ENCODE peak calls at places on chromosomes 7 and 10, in nine cellular contexts. One of them, this sample, is unnamed.

GRCh38 chr10:90855126-90855525 is 2.7 kb downstream of the HTR7 start:
- DNase-seq in ovary: no peak
- DNase-seq in lower lobe of right lung: no peak
- DNase-seq in B cell: no peak
- DNase-seq in body of pancreas: no peak
- DNase-seq in GM20000: no peak
- DNase-seq in WTC11: no peak
- DNase-seq in progenitor cell of endocrine pancreas: no peak
- DNase-seq in mucosa of descending colon: no peak
- DNase-seq in this sample: no peak

GRCh38 chr7:103687272-103687671 is 241.3 kb upstream of the SLC26A5 start:
- DNase-seq in mucosa of descending colon: no peak
- DNase-seq in ovary: no peak
- DNase-seq in WTC11: no peak
- DNase-seq in GM20000: no peak
- DNase-seq in body of pancreas: no peak
- DNase-seq in B cell: no peak
- DNase-seq in progenitor cell of endocrine pancreas: no peak
- DNase-seq in lower lobe of right lung: no peak
- DNase-seq in this sample: no peak

GRCh38 chr7:41199136-41199535 is 503.8 kb downstream of the INHBA start:
- DNase-seq in progenitor cell of endocrine pancreas: no peak
- DNase-seq in ovary: no peak
- DNase-seq in B cell: no peak
- DNase-seq in WTC11: no peak
- DNase-seq in mucosa of descending colon: no peak
- DNase-seq in GM20000: no peak
- DNase-seq in lower lobe of right lung: no peak
- DNase-seq in body of pancreas: no peak
- DNase-seq in this sample: no peak

GRCh38 chr10:132054564-132054963 is 11.2 kb upstream of the JAKMIP3 start:
- DNase-seq in body of pancreas: no peak
- DNase-seq in progenitor cell of endocrine pancreas: peak; percentile 56
- DNase-seq in mucosa of descending colon: no peak
- DNase-seq in lower lobe of right lung: no peak
- DNase-seq in B cell: no peak
- DNase-seq in WTC11: peak; percentile 64
- DNase-seq in ovary: no peak
- DNase-seq in GM20000: no peak
- DNase-seq in this sample: no peak

GRCh38 chr10:103678104-103678526 is 177.3 kb downstream of the SH3PXD2A start:
- DNase-seq in WTC11: no peak
- DNase-seq in body of pancreas: peak; percentile 42
- DNase-seq in lower lobe of right lung: peak; percentile 68
- DNase-seq in ovary: peak; percentile 91
- DNase-seq in B cell: peak; percentile 94
- DNase-seq in mucosa of descending colon: peak; percentile 83
- DNase-seq in GM20000: peak; percentile 93
- DNase-seq in progenitor cell of endocrine pancreas: no peak
- DNase-seq in this sample: peak; percentile 83

GRCh38 chr7:124779194-124779593 is 13.6 kb upstream of the GPR37 start:
- DNase-seq in progenitor cell of endocrine pancreas: no peak
- DNase-seq in B cell: no peak
- DNase-seq in ovary: no peak
- DNase-seq in lower lobe of right lung: no peak
- DNase-seq in body of pancreas: no peak
- DNase-seq in mucosa of descending colon: no peak
- DNase-seq in GM20000: no peak
- DNase-seq in WTC11: no peak
- DNase-seq in this sample: no peak

GRCh38 chr7:89334785-89335184 is 539.2 kb upstream of the TEX47 start:
- DNase-seq in B cell: no peak
- DNase-seq in lower lobe of right lung: no peak
- DNase-seq in mucosa of descending colon: no peak
- DNase-seq in progenitor cell of endocrine pancreas: no peak
- DNase-seq in body of pancreas: no peak
- DNase-seq in GM20000: peak; percentile 4
- DNase-seq in ovary: no peak
- DNase-seq in WTC11: no peak
- DNase-seq in this sample: no peak

GRCh38 chr10:31871266-31871887 is 57.3 kb downstream of the ARHGAP12 start:
- DNase-seq in WTC11: no peak
- DNase-seq in B cell: no peak
- DNase-seq in body of pancreas: no peak
- DNase-seq in progenitor cell of endocrine pancreas: no peak
- DNase-seq in lower lobe of right lung: no peak
- DNase-seq in GM20000: no peak
- DNase-seq in ovary: no peak
- DNase-seq in mucosa of descending colon: peak; percentile 32
- DNase-seq in this sample: no peak

GRCh38 chr7:99089914-99090629 is 53.8 kb downstream of the SMURF1 start:
- DNase-seq in mucosa of descending colon: no peak
- DNase-seq in GM20000: no peak
- DNase-seq in progenitor cell of endocrine pancreas: no peak
- DNase-seq in lower lobe of right lung: no peak
- DNase-seq in body of pancreas: peak; percentile 75
- DNase-seq in WTC11: no peak
- DNase-seq in ovary: no peak
- DNase-seq in B cell: no peak
- DNase-seq in this sample: no peak

GRCh38 chr7:12729112-12729511 is 41.7 kb downstream of the ARL4A start:
- DNase-seq in mucosa of descending colon: peak; percentile 63
- DNase-seq in body of pancreas: peak; percentile 54
- DNase-seq in lower lobe of right lung: peak; percentile 67
- DNase-seq in B cell: no peak
- DNase-seq in GM20000: no peak
- DNase-seq in progenitor cell of endocrine pancreas: no peak
- DNase-seq in ovary: peak; percentile 70
- DNase-seq in WTC11: peak; percentile 74
- DNase-seq in this sample: peak; percentile 55

GRCh38 chr10:43202657-43203490 is 64.0 kb downstream of the RASGEF1A start:
- DNase-seq in ovary: peak; percentile 32
- DNase-seq in lower lobe of right lung: peak; percentile 75
- DNase-seq in GM20000: peak; percentile 84
- DNase-seq in WTC11: peak; percentile 98
- DNase-seq in progenitor cell of endocrine pancreas: peak; percentile 26
- DNase-seq in body of pancreas: peak; percentile 44
- DNase-seq in mucosa of descending colon: peak; percentile 44
- DNase-seq in B cell: peak; percentile 80
- DNase-seq in this sample: peak; percentile 62

GRCh38 chr10:43200538-43201390 is 62.5 kb downstream of the CSGALNACT2 start:
- DNase-seq in body of pancreas: peak; percentile 7
- DNase-seq in mucosa of descending colon: no peak
- DNase-seq in GM20000: peak; percentile 20
- DNase-seq in lower lobe of right lung: peak; percentile 40
- DNase-seq in progenitor cell of endocrine pancreas: no peak
- DNase-seq in B cell: peak; percentile 27
- DNase-seq in ovary: no peak
- DNase-seq in WTC11: no peak
- DNase-seq in this sample: no peak

GRCh38 chr10:43203491-43204393 is 63.1 kb downstream of the RASGEF1A start:
- DNase-seq in GM20000: peak; percentile 52
- DNase-seq in body of pancreas: peak; percentile 55
- DNase-seq in B cell: peak; percentile 59
- DNase-seq in lower lobe of right lung: peak; percentile 65
- DNase-seq in ovary: peak; percentile 22
- DNase-seq in progenitor cell of endocrine pancreas: peak; percentile 29
- DNase-seq in WTC11: peak; percentile 85
- DNase-seq in mucosa of descending colon: peak; percentile 19
- DNase-seq in this sample: peak; percentile 54

GRCh38 chr10:43201545-43202131 is 63.4 kb downstream of the CSGALNACT2 start:
- DNase-seq in body of pancreas: peak; percentile 11
- DNase-seq in B cell: peak; percentile 40
- DNase-seq in WTC11: no peak
- DNase-seq in mucosa of descending colon: no peak
- DNase-seq in progenitor cell of endocrine pancreas: peak; percentile 3
- DNase-seq in GM20000: peak; percentile 17
- DNase-seq in lower lobe of right lung: peak; percentile 54
- DNase-seq in ovary: no peak
- DNase-seq in this sample: no peak

GRCh38 chr10:43202224-43202656 is 64.0 kb downstream of the CSGALNACT2 start:
- DNase-seq in WTC11: peak; percentile 75
- DNase-seq in GM20000: peak; percentile 83
- DNase-seq in ovary: peak; percentile 34
- DNase-seq in body of pancreas: peak; percentile 25
- DNase-seq in progenitor cell of endocrine pancreas: no peak
- DNase-seq in mucosa of descending colon: peak; percentile 35
- DNase-seq in lower lobe of right lung: peak; percentile 72
- DNase-seq in B cell: peak; percentile 77
- DNase-seq in this sample: peak; percentile 59
- TF ChIP-seq CTCF in WTC11: peak; percentile 48
- TF ChIP-seq CTCF in GM20000: peak; percentile 51
- TF ChIP-seq CTCF in ovary: peak; percentile 24
- TF ChIP-seq CTCF in body of pancreas: peak; percentile 49
- TF ChIP-seq CTCF in progenitor cell of endocrine pancreas: peak; percentile 67
- TF ChIP-seq CTCF in mucosa of descending colon: no peak
- TF ChIP-seq CTCF in lower lobe of right lung: peak; percentile 60
- TF ChIP-seq CTCF in B cell: peak; percentile 75
- TF ChIP-seq CTCF in this sample: peak; percentile 90

GRCh38 chr7:128795129-128795528 is 3.4 kb downstream of the CCDC136 start:
- DNase-seq in GM20000: no peak
- DNase-seq in B cell: no peak
- DNase-seq in body of pancreas: no peak
- DNase-seq in WTC11: no peak
- DNase-seq in progenitor cell of endocrine pancreas: no peak
- DNase-seq in ovary: no peak
- DNase-seq in lower lobe of right lung: no peak
- DNase-seq in mucosa of descending colon: no peak
- DNase-seq in this sample: no peak

GRCh38 chr7:128793184-128793552 is 1.4 kb downstream of the CCDC136 start:
- DNase-seq in lower lobe of right lung: no peak
- DNase-seq in GM20000: no peak
- DNase-seq in progenitor cell of endocrine pancreas: no peak
- DNase-seq in B cell: no peak
- DNase-seq in mucosa of descending colon: no peak
- DNase-seq in ovary: no peak
- DNase-seq in body of pancreas: no peak
- DNase-seq in WTC11: no peak
- DNase-seq in this sample: no peak

GRCh38 chr7:128794436-128794835 is 2.7 kb downstream of the CCDC136 start:
- DNase-seq in mucosa of descending colon: no peak
- DNase-seq in body of pancreas: no peak
- DNase-seq in GM20000: no peak
- DNase-seq in ovary: no peak
- DNase-seq in B cell: no peak
- DNase-seq in progenitor cell of endocrine pancreas: no peak
- DNase-seq in WTC11: no peak
- DNase-seq in lower lobe of right lung: no peak
- DNase-seq in this sample: no peak

GRCh38 chr7:128792471-128793183 is 859 bp downstream of the CCDC136 start:
- DNase-seq in WTC11: no peak
- DNase-seq in B cell: no peak
- DNase-seq in lower lobe of right lung: no peak
- DNase-seq in ovary: no peak
- DNase-seq in GM20000: no peak
- DNase-seq in mucosa of descending colon: no peak
- DNase-seq in progenitor cell of endocrine pancreas: no peak
- DNase-seq in body of pancreas: no peak
- DNase-seq in this sample: no peak

DNA sequence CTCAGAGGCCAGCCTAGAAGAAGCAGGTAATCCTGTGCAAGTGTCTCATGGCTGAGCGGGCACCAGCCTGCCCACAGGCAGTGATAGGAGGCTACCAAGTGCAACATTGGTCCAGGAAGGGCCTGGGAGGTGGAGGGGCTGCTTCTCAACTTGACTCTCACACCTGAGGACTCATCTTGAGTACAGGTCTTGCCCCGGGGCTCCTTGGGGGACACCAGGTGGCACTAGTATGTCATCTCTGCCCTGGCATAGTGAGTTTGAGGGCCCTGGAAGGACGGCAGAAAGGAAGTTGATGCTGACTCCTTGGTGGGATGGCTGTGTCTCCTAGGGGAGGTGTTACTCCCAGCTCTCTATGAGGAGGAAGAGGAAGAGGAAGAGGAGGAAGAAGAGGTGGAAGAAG is 2.3 kb downstream of the CCDC136 start:
- DNase-seq in ovary: no peak
- DNase-seq in mucosa of descending colon: peak; percentile 17
- DNase-seq in B cell: no peak
- DNase-seq in GM20000: peak; percentile 55
- DNase-seq in body of pancreas: no peak
- DNase-seq in progenitor cell of endocrine pancreas: no peak
- DNase-seq in WTC11: no peak
- DNase-seq in lower lobe of right lung: no peak
- DNase-seq in this sample: no peak
- TF ChIP-seq CTCF in ovary: no peak
- TF ChIP-seq CTCF in mucosa of descending colon: no peak
- TF ChIP-seq CTCF in B cell: no peak
- TF ChIP-seq CTCF in GM20000: peak; percentile 15
- TF ChIP-seq CTCF in body of pancreas: no peak
- TF ChIP-seq CTCF in progenitor cell of endocrine pancreas: no peak
- TF ChIP-seq CTCF in WTC11: no peak
- TF ChIP-seq CTCF in lower lobe of right lung: no peak
- TF ChIP-seq CTCF in this sample: no peak

DNA sequence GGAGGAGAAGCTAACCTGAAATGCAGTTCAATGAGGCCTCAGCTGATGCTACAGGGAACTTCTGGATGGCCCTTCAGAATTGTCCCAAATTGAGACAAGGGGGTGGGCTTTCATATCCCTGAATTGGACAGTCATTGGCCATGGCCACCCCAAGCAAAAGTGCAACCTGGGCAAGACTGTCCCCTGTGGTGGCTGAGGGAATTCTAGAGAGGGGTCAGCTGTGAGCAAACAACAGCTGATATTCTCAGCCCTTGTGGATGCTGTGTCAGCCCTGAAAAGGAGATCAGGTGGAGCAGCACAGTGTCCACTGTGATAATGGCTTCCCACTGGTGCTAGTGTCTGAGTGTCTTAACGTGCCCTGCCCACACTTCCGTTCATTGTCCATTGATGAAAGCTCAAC is 76.6 kb downstream of the SLC16A9 start:
- DNase-seq in WTC11: no peak
- DNase-seq in progenitor cell of endocrine pancreas: no peak
- DNase-seq in body of pancreas: no peak
- DNase-seq in GM20000: no peak
- DNase-seq in ovary: no peak
- DNase-seq in mucosa of descending colon: no peak
- DNase-seq in B cell: no peak
- DNase-seq in lower lobe of right lung: no peak
- DNase-seq in this sample: no peak
- TF ChIP-seq CTCF in WTC11: no peak
- TF ChIP-seq CTCF in progenitor cell of endocrine pancreas: peak; percentile 23
- TF ChIP-seq CTCF in body of pancreas: no peak
- TF ChIP-seq CTCF in GM20000: no peak
- TF ChIP-seq CTCF in ovary: no peak
- TF ChIP-seq CTCF in mucosa of descending colon: no peak
- TF ChIP-seq CTCF in B cell: no peak
- TF ChIP-seq CTCF in lower lobe of right lung: no peak
- TF ChIP-seq CTCF in this sample: no peak

DNA sequence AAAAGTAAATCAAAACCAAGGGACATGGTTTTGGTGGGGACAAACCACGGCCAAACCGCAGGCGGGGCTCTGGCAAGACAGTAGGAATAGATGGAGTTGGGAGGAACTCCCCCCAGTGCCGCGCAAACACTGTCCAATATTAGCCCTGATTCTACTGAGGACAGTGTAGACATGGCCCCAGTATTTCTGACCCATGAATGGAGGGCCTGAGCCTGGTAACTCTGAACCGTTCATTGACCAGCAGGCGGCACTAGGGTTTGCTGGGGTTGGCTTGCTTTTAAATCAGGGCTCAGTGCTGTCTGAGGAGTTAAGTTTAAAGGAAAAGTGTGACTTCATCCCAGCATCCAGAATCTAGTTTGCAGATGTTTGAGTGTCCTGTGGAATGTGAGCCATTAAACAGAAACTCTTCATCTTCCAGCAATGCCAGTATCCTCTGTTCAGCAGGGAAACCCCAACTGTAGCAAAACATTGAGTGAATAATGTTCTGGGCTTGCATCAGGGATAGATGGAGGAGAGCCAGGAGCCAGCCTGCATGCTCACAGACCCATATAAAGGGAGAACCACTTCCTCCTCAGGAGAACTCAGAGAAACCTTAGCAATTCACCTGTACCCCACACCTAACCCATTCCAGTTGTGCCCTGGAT is 147.4 kb upstream of the PRSS58 start:
- DNase-seq in progenitor cell of endocrine pancreas: no peak
- DNase-seq in body of pancreas: no peak
- DNase-seq in lower lobe of right lung: no peak
- DNase-seq in ovary: no peak
- DNase-seq in WTC11: no peak
- DNase-seq in mucosa of descending colon: no peak
- DNase-seq in B cell: no peak
- DNase-seq in GM20000: no peak
- DNase-seq in this sample: no peak
- TF ChIP-seq CTCF in progenitor cell of endocrine pancreas: no peak
- TF ChIP-seq CTCF in body of pancreas: no peak
- TF ChIP-seq CTCF in lower lobe of right lung: no peak
- TF ChIP-seq CTCF in ovary: no peak
- TF ChIP-seq CTCF in WTC11: no peak
- TF ChIP-seq CTCF in mucosa of descending colon: no peak
- TF ChIP-seq CTCF in B cell: no peak
- TF ChIP-seq CTCF in GM20000: no peak
- TF ChIP-seq CTCF in this sample: no peak

This sample was measured in CD14-positive monocyte.